ENCODE peak calls at places on chromosomes 3 and 15, in four cellular contexts. C is tibial artery; G is caudate nucleus; Y is activated CD4-positive, alpha-beta T cell treated with anti-CD3 and anti-CD28 coated beads, Interleukin-2, amount 50 U/mL, for 4 hours. O is an unnamed sample.

GRCh38 chr15:28140062-28140461 is 40.9 kb upstream of the OCA2 start:
- DNase-seq in Y (no peak), G (peak), C (no peak), O (no peak)

GRCh38 chr3:195129644-195130492 is 141.1 kb downstream of the XXYLT1 start:
- DNase-seq in G (no peak), Y (peak), C (no peak), O (peak)

GRCh38 chr3:181712505-181713299 is 977 bp downstream of the SOX2 start:
- DNase-seq in G (peak), C (no peak), Y (no peak), O (no peak)

GRCh38 chr3:14725564-14726420 is 50.9 kb downstream of the C3orf20 start:
- DNase-seq in C (no peak), Y (no peak), G (no peak), O (no peak)

GRCh38 chr3:151347432-151347831 is 18.1 kb upstream of the P2RY13 start:
- DNase-seq in Y (no peak), G (no peak), C (peak), O (no peak)

GRCh38 chr15:31221936-31222515 is 104.6 kb upstream of the KLF13 start:
- DNase-seq in Y (no peak), C (no peak), G (no peak), O (no peak)

GRCh38 chr15:74592222-74592621 is 23.4 kb upstream of the CLK3 start:
- DNase-seq in G (no peak), Y (no peak), C (no peak), O (no peak)

GRCh38 chr3:46733026-46733800 is 15.5 kb upstream of the PRSS50 start:
- DNase-seq in G (no peak), C (no peak), Y (no peak), O (no peak)

GRCh38 chr15:90365414-90366055 is 13.5 kb downstream of the ZNF774 start:
- DNase-seq in G (no peak), C (no peak), Y (no peak), O (no peak)

GRCh38 chr3:57787867-57788623 is 31.9 kb downstream of the SLMAP start:
- DNase-seq in G (no peak), Y (no peak), C (no peak), O (peak)

GRCh38 chr15:74188216-74188615 is 14.4 kb downstream of the STRA6 start:
- DNase-seq in C (no peak), Y (no peak), G (no peak), O (no peak)

GRCh38 chr15:78641876-78642275 is 866 bp upstream of the CHRNB4 start:
- DNase-seq in G (no peak), Y (no peak), C (no peak), O (no peak)

GRCh38 chr3:10464068-10464434 is 41.3 kb downstream of the ATP2B2 start:
- DNase-seq in Y (no peak), G (no peak), C (no peak), O (no peak)

GRCh38 chr3:123618768-123619484 is 34.1 kb upstream of the HACD2 start:
- DNase-seq in Y (no peak), G (peak), C (peak), O (peak)

GRCh38 chr3:138434276-138434874 is at the start of gene ESYT3:
- DNase-seq in C (peak), G (peak), Y (peak), O (peak)

GRCh38 chr15:68025860-68026424 is 28.2 kb upstream of the PIAS1 start:
- DNase-seq in Y (no peak), C (no peak), G (no peak), O (no peak)

GRCh38 chr15:62453979-62454378 is 288.9 kb upstream of the C2CD4B start:
- DNase-seq in C (no peak), G (no peak), Y (no peak), O (peak)

GRCh38 chr3:194303749-194304148 is 47.4 kb downstream of the CPN2 start:
- DNase-seq in Y (no peak), G (no peak), C (no peak), O (no peak)

GRCh38 chr15:101126618-101127502 is 125.0 kb downstream of the CHSY1 start:
- DNase-seq in C (no peak), Y (no peak), G (no peak), O (peak)

GRCh38 chr15:33735637-33736247 is 232.6 kb upstream of the CHRM5 start:
- DNase-seq in G (no peak), Y (no peak), C (no peak), O (peak)

GRCh38 chr15:89192136-89192535 is 29.2 kb downstream of the RLBP1 start:
- DNase-seq in C (no peak), Y (no peak), G (no peak), O (no peak)

GRCh38 chr3:183968846-183969245 is 48.8 kb downstream of the ABCC5 start:
- DNase-seq in Y (no peak), G (no peak), C (no peak), O (peak)

GRCh38 chr3:113985526-113985925 is 37.7 kb downstream of the ZDHHC23 start:
- DNase-seq in Y (no peak), C (no peak), G (no peak), O (no peak)

GRCh38 chr15:74982183-74982582 is 13.2 kb upstream of the SCAMP5 start:
- DNase-seq in Y (no peak), G (no peak), C (no peak), O (no peak)

GRCh38 chr15:89364341-89364740 is 29.7 kb upstream of the POLG start:
- DNase-seq in Y (no peak), C (peak), G (no peak), O (no peak)

GRCh38 chr15:43225201-43225949 is 4.6 kb upstream of the EPB42 start:
- DNase-seq in Y (peak), C (peak), G (peak), O (peak)

GRCh38 chr3:17411157-17411877 is 331.1 kb downstream of the TBC1D5 start:
- DNase-seq in Y (no peak), G (no peak), C (no peak), O (no peak)

GRCh38 chr3:3023106-3023505 is 87.1 kb downstream of the IL5RA start:
- DNase-seq in Y (no peak), C (no peak), G (no peak), O (no peak)

GRCh38 chr3:124363451-124363850 is 366.8 kb upstream of the UMPS start:
- DNase-seq in G (no peak), C (no peak), Y (no peak), O (peak)

GRCh38 chr3:171044384-171044783 is 17.9 kb upstream of the SLC2A2 start:
- DNase-seq in G (no peak), C (no peak), Y (no peak), O (no peak)

GRCh38 chr15:69798481-69799315 is 299.0 kb downstream of the TLE3 start:
- DNase-seq in Y (no peak), C (no peak), G (no peak), O (peak)

GRCh38 chr15:67144609-67145306 is 79.4 kb downstream of the SMAD3 start:
- DNase-seq in G (no peak), Y (no peak), C (no peak), O (peak)

GRCh38 chr3:192892981-192893827 is 24.5 kb downstream of the MB21D2 start:
- DNase-seq in C (peak), G (no peak), Y (peak), O (peak)

GRCh38 chr3:187046033-187046432 is 93.3 kb downstream of the RPL39L start:
- DNase-seq in Y (no peak), C (no peak), G (no peak), O (no peak)